ENCODE peak calls at places on chromosomes 12 and 14, in five cellular contexts. One of them, this sample, is unnamed.

GRCh38 chr12:51403744-51404143 is 12.5 kb upstream of the GALNT6 start:
- DNase-seq in astrocyte: no peak
- DNase-seq in AG04449: no peak
- DNase-seq in fibroblast of lung: no peak
- DNase-seq in fibroblast of mammary gland: no peak
- DNase-seq in this sample: no peak

GRCh38 chr12:128267651-128268347 is 829 bp downstream of the TMEM132C start:
- DNase-seq in fibroblast of lung: no peak
- DNase-seq in AG04449: no peak
- DNase-seq in astrocyte: no peak
- DNase-seq in fibroblast of mammary gland: no peak
- DNase-seq in this sample: no peak

GRCh38 chr14:88286309-88286708 is 36.8 kb downstream of the KCNK10 start:
- DNase-seq in AG04449: no peak
- DNase-seq in fibroblast of lung: no peak
- DNase-seq in astrocyte: no peak
- DNase-seq in fibroblast of mammary gland: no peak
- DNase-seq in this sample: no peak

GRCh38 chr14:69651653-69652052 is 40.3 kb downstream of the SUSD6 start:
- DNase-seq in fibroblast of mammary gland: no peak
- DNase-seq in astrocyte: no peak
- DNase-seq in fibroblast of lung: no peak
- DNase-seq in AG04449: no peak
- DNase-seq in this sample: no peak

GRCh38 chr14:99768381-99768780 is 24.8 kb upstream of the EML1 start:
- DNase-seq in AG04449: no peak
- DNase-seq in fibroblast of lung: no peak
- DNase-seq in fibroblast of mammary gland: peak
- DNase-seq in astrocyte: no peak
- DNase-seq in this sample: no peak

GRCh38 chr14:24690492-24690891 is 56.5 kb upstream of the GZMB start:
- DNase-seq in fibroblast of lung: no peak
- DNase-seq in AG04449: no peak
- DNase-seq in astrocyte: no peak
- DNase-seq in fibroblast of mammary gland: no peak
- DNase-seq in this sample: no peak

GRCh38 chr12:56521590-56522371 is at the start of gene RBMS2:
- DNase-seq in AG04449: peak
- DNase-seq in fibroblast of lung: peak
- DNase-seq in fibroblast of mammary gland: peak
- DNase-seq in astrocyte: peak
- DNase-seq in this sample: peak

GRCh38 chr12:46553911-46554310 is 181.3 kb upstream of the SLC38A2 start:
- DNase-seq in astrocyte: peak
- DNase-seq in AG04449: no peak
- DNase-seq in fibroblast of lung: peak
- DNase-seq in fibroblast of mammary gland: peak
- DNase-seq in this sample: peak

GRCh38 chr12:123571343-123571813 is 13.0 kb upstream of the TMED2 start:
- DNase-seq in AG04449: no peak
- DNase-seq in fibroblast of lung: peak
- DNase-seq in astrocyte: peak
- DNase-seq in fibroblast of mammary gland: peak
- DNase-seq in this sample: peak

GRCh38 chr12:70724444-70724843 is 87.2 kb upstream of the PTPRB start:
- DNase-seq in astrocyte: no peak
- DNase-seq in AG04449: no peak
- DNase-seq in fibroblast of mammary gland: peak
- DNase-seq in fibroblast of lung: no peak
- DNase-seq in this sample: no peak

GRCh38 chr14:96031691-96032090 is 7.5 kb upstream of the C14orf132 start:
- DNase-seq in fibroblast of lung: no peak
- DNase-seq in astrocyte: no peak
- DNase-seq in AG04449: no peak
- DNase-seq in fibroblast of mammary gland: no peak
- DNase-seq in this sample: no peak

GRCh38 chr14:73295198-73295796 is 58.0 kb downstream of the PAPLN start:
- DNase-seq in fibroblast of lung: peak
- DNase-seq in astrocyte: peak
- DNase-seq in fibroblast of mammary gland: peak
- DNase-seq in AG04449: no peak
- DNase-seq in this sample: peak

GRCh38 chr12:52644078-52644415 is 8.0 kb downstream of the KRT2 start:
- DNase-seq in AG04449: no peak
- DNase-seq in fibroblast of mammary gland: no peak
- DNase-seq in fibroblast of lung: no peak
- DNase-seq in astrocyte: no peak
- DNase-seq in this sample: no peak

GRCh38 chr12:40794087-40794486 is 101.8 kb downstream of the CNTN1 start:
- DNase-seq in AG04449: no peak
- DNase-seq in fibroblast of mammary gland: no peak
- DNase-seq in astrocyte: no peak
- DNase-seq in fibroblast of lung: no peak
- DNase-seq in this sample: no peak

GRCh38 chr12:29082522-29082921 is 66.6 kb upstream of the FAR2 start:
- DNase-seq in AG04449: no peak
- DNase-seq in fibroblast of mammary gland: peak
- DNase-seq in fibroblast of lung: peak
- DNase-seq in astrocyte: no peak
- DNase-seq in this sample: peak

GRCh38 chr14:98177551-98177950 is 1094.4 kb downstream of the BCL11B start:
- DNase-seq in fibroblast of mammary gland: no peak
- DNase-seq in fibroblast of lung: no peak
- DNase-seq in astrocyte: no peak
- DNase-seq in AG04449: no peak
- DNase-seq in this sample: no peak

GRCh38 chr12:104895405-104895804 is 62.7 kb downstream of the SLC41A2 start:
- DNase-seq in fibroblast of lung: no peak
- DNase-seq in AG04449: no peak
- DNase-seq in fibroblast of mammary gland: no peak
- DNase-seq in astrocyte: no peak
- DNase-seq in this sample: no peak

GRCh38 chr12:121804417-121805111 is 755 bp downstream of the SETD1B start:
- DNase-seq in fibroblast of mammary gland: no peak
- DNase-seq in fibroblast of lung: no peak
- DNase-seq in astrocyte: no peak
- DNase-seq in AG04449: no peak
- DNase-seq in this sample: peak

GRCh38 chr12:76679778-76680177 is 84.1 kb upstream of the ZDHHC17 start:
- DNase-seq in fibroblast of mammary gland: no peak
- DNase-seq in astrocyte: peak
- DNase-seq in AG04449: no peak
- DNase-seq in fibroblast of lung: no peak
- DNase-seq in this sample: no peak

GRCh38 chr14:67429651-67430205 is 17.8 kb upstream of the PLEK2 start:
- DNase-seq in fibroblast of lung: no peak
- DNase-seq in astrocyte: no peak
- DNase-seq in fibroblast of mammary gland: no peak
- DNase-seq in AG04449: no peak
- DNase-seq in this sample: peak

DNA sequence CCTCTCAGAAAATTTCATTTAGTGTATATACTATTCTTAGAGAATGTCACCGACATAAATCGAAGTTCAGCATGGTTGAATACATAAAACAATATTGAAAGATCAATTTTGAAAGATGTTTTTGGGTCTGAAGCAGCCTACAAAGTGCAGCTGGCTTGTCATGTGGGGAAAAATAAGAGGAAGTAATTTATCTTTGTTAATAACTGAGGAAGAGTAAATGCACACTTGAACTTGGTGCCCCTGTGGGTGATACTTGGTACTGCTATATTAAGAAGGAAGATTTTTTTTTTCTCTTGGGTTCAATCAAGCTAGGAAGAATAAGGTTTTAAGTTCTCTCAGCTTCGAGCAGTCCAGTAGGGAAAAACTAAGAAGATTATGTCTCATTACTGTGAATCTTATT is 661.3 kb downstream of the RPL10L start:
- DNase-seq in fibroblast of lung: no peak
- DNase-seq in AG04449: no peak
- DNase-seq in astrocyte: no peak
- DNase-seq in fibroblast of mammary gland: no peak
- DNase-seq in this sample: no peak
- TF ChIP-seq CTCF in fibroblast of lung: peak
- TF ChIP-seq CTCF in AG04449: no peak
- TF ChIP-seq CTCF in astrocyte: no peak
- TF ChIP-seq CTCF in fibroblast of mammary gland: peak
- TF ChIP-seq CTCF in this sample: peak

GRCh38 chr12:69007166-69007857 is 74.3 kb upstream of the CPM start:
- DNase-seq in fibroblast of mammary gland: peak
- DNase-seq in fibroblast of lung: peak
- DNase-seq in astrocyte: peak
- DNase-seq in AG04449: no peak
- DNase-seq in this sample: peak

GRCh38 chr12:69002969-69003368 is 70.0 kb upstream of the CPM start:
- DNase-seq in astrocyte: no peak
- DNase-seq in fibroblast of lung: no peak
- DNase-seq in fibroblast of mammary gland: no peak
- DNase-seq in AG04449: no peak
- DNase-seq in this sample: peak

GRCh38 chr12:69008510-69008909 is 75.5 kb upstream of the CPM start:
- DNase-seq in astrocyte: no peak
- DNase-seq in fibroblast of mammary gland: peak
- DNase-seq in fibroblast of lung: peak
- DNase-seq in AG04449: no peak
- DNase-seq in this sample: peak

GRCh38 chr12:69007858-69008314 is 74.9 kb upstream of the CPM start:
- DNase-seq in AG04449: no peak
- DNase-seq in fibroblast of lung: peak
- DNase-seq in astrocyte: no peak
- DNase-seq in fibroblast of mammary gland: no peak
- DNase-seq in this sample: peak
- H3K4me3 ChIP-seq in AG04449: peak
- H3K4me3 ChIP-seq in fibroblast of lung: peak
- H3K4me3 ChIP-seq in astrocyte: peak
- H3K4me3 ChIP-seq in fibroblast of mammary gland: no peak
- H3K4me3 ChIP-seq in this sample: no peak

GRCh38 chr14:77130386-77130785 is 11.2 kb downstream of the ZDHHC22 start:
- DNase-seq in fibroblast of mammary gland: no peak
- DNase-seq in fibroblast of lung: no peak
- DNase-seq in astrocyte: no peak
- DNase-seq in AG04449: no peak
- DNase-seq in this sample: no peak

GRCh38 chr14:77131206-77131605 is 10.4 kb downstream of the ZDHHC22 start:
- DNase-seq in fibroblast of mammary gland: no peak
- DNase-seq in astrocyte: no peak
- DNase-seq in AG04449: no peak
- DNase-seq in fibroblast of lung: no peak
- DNase-seq in this sample: no peak

GRCh38 chr14:77131871-77132486 is 9.6 kb downstream of the ZDHHC22 start:
- DNase-seq in fibroblast of mammary gland: no peak
- DNase-seq in AG04449: no peak
- DNase-seq in astrocyte: no peak
- DNase-seq in fibroblast of lung: no peak
- DNase-seq in this sample: no peak

GRCh38 chr14:77139022-77139421 is 2.6 kb downstream of the ZDHHC22 start:
- DNase-seq in fibroblast of mammary gland: no peak
- DNase-seq in AG04449: no peak
- DNase-seq in fibroblast of lung: no peak
- DNase-seq in astrocyte: no peak
- DNase-seq in this sample: no peak

DNA sequence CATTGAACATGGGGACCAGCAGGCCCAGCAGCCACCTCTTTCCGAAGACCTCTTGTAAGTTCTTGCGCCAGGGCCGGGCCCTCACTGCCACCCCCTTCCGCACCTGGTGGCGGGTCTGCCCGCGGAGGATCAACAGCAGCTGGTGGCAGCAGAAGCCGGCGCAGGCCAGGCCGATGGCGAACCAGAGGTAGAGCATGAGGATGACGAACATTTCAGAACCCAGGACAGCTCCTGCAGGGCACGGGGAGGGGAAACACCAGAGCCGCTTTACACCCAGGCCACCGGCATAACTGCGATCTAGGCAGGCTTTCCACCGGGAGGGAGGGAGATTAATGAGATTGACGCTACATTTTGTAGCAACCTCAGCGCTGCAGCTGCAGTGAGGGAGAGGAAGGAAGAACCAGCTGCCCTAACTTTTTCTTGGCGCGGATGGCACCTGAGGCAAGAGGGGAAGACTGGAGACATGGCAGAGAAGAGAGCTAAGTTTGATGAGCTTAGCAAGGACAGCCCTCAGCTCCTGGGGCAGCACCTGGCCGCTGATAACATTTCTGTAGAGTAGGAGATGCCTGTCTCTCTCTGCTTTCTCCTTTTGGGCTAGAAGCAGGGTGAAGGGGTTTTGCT is 7.8 kb downstream of the ZDHHC22 start:
- DNase-seq in fibroblast of mammary gland: peak
- DNase-seq in astrocyte: peak
- DNase-seq in fibroblast of lung: peak
- DNase-seq in AG04449: no peak
- DNase-seq in this sample: peak
- TF ChIP-seq CTCF in fibroblast of mammary gland: no peak
- TF ChIP-seq CTCF in astrocyte: no peak
- TF ChIP-seq CTCF in fibroblast of lung: no peak
- TF ChIP-seq CTCF in AG04449: no peak
- TF ChIP-seq CTCF in this sample: no peak

GRCh38 chr12:6871052-6871957 is 1.8 kb downstream of the SPSB2 start:
- DNase-seq in astrocyte: no peak
- DNase-seq in fibroblast of mammary gland: no peak
- DNase-seq in fibroblast of lung: no peak
- DNase-seq in AG04449: no peak
- DNase-seq in this sample: no peak
- H3K4me3 ChIP-seq in astrocyte: peak
- H3K4me3 ChIP-seq in fibroblast of mammary gland: peak
- H3K4me3 ChIP-seq in fibroblast of lung: peak
- H3K4me3 ChIP-seq in AG04449: peak
- H3K4me3 ChIP-seq in this sample: peak

GRCh38 chr14:66360526-66360925 is 125.6 kb upstream of the CCDC196 start:
- DNase-seq in fibroblast of lung: no peak
- DNase-seq in AG04449: no peak
- DNase-seq in astrocyte: no peak
- DNase-seq in fibroblast of mammary gland: no peak
- DNase-seq in this sample: no peak
- TF ChIP-seq CTCF in fibroblast of lung: no peak
- TF ChIP-seq CTCF in AG04449: no peak
- TF ChIP-seq CTCF in astrocyte: no peak
- TF ChIP-seq CTCF in fibroblast of mammary gland: no peak
- TF ChIP-seq CTCF in this sample: no peak

GRCh38 chr12:54019111-54019811 is 9.0 kb upstream of the HOXC6 start:
- DNase-seq in fibroblast of mammary gland: peak
- DNase-seq in AG04449: no peak
- DNase-seq in astrocyte: no peak
- DNase-seq in fibroblast of lung: no peak
- DNase-seq in this sample: peak
- H3K4me3 ChIP-seq in fibroblast of mammary gland: peak
- H3K4me3 ChIP-seq in AG04449: peak
- H3K4me3 ChIP-seq in astrocyte: no peak
- H3K4me3 ChIP-seq in fibroblast of lung: no peak
- H3K4me3 ChIP-seq in this sample: peak

GRCh38 chr12:59179231-59179630 is 258.9 kb upstream of the LRIG3 start:
- DNase-seq in AG04449: no peak
- DNase-seq in fibroblast of mammary gland: no peak
- DNase-seq in fibroblast of lung: no peak
- DNase-seq in astrocyte: no peak
- DNase-seq in this sample: no peak

DNA sequence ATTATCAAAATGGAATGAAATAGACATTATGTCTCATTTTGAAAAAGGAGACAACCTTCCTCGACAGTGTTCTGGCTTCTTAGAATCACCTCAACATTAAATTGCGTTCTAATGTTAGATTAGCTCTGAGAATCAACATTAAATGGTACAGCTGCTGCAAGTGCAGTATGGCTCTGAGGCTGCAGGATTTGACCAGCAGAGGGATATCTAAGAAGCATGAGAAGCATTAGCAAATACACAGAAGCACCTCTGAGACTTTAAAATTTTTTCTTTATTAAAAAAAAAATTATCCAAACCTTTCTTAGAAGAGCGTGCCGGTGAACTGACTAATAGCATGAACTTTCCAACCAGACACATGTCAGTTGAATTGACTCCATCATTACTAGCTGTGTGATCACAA is 253.4 kb upstream of the LRIG3 start:
- DNase-seq in astrocyte: no peak
- DNase-seq in AG04449: no peak
- DNase-seq in fibroblast of mammary gland: peak
- DNase-seq in fibroblast of lung: peak
- DNase-seq in this sample: no peak
- TF ChIP-seq CTCF in astrocyte: no peak
- TF ChIP-seq CTCF in AG04449: peak
- TF ChIP-seq CTCF in fibroblast of mammary gland: peak
- TF ChIP-seq CTCF in fibroblast of lung: peak
- TF ChIP-seq CTCF in this sample: peak

This sample was measured in fibroblast of villous mesenchyme.